ENCODE peak calls at places on chromosomes 2 and 18, in nine cellular contexts. E is neural progenitor cell; J is endothelial cell of umbilical vein; D is GM23338; N is CD8-positive, alpha-beta T cell; H is progenitor cell of endocrine pancreas; C is tibial artery; F is upper lobe of right lung; G is GM12864. M is an unnamed sample.

GRCh38 chr18:7921938-7922587 is 354.9 kb downstream of the PTPRM start:
- DNase-seq in J (peak), D (no peak), G (no peak), H (no peak), E (no peak), N (no peak), C (no peak), F (no peak), M (no peak)

GRCh38 chr18:10936211-10937053 is 212.9 kb downstream of the PIEZO2 start:
- DNase-seq in D (no peak), C (no peak), E (peak), F (no peak), N (no peak), G (no peak), H (no peak), J (peak), M (no peak)

GRCh38 chr2:225739328-225739727 is 339.8 kb downstream of the NYAP2 start:
- DNase-seq in C (no peak), F (no peak), H (no peak), N (no peak), E (no peak), G (no peak), J (no peak), D (no peak), M (no peak)

GRCh38 chr18:21853020-21853419 is 112.4 kb downstream of the MIB1 start:
- DNase-seq in C (no peak), E (peak), D (peak), G (peak), J (no peak), H (no peak), N (no peak), F (no peak), M (no peak)

GRCh38 chr2:217433522-217433921 is 569.3 kb downstream of the TNS1 start:
- DNase-seq in C (no peak), H (no peak), F (no peak), J (no peak), N (no peak), G (no peak), E (peak), D (peak), M (no peak)

GRCh38 chr2:171513719-171514160 is 8.5 kb upstream of the CYBRD1 start:
- DNase-seq in G (no peak), H (no peak), C (no peak), E (no peak), N (no peak), D (peak), J (no peak), F (no peak), M (no peak)

GRCh38 chr2:230711224-230711623 is 1.4 kb upstream of the CAB39 start:
- DNase-seq in F (no peak), D (no peak), E (no peak), G (no peak), N (no peak), J (no peak), H (no peak), C (no peak), M (no peak)

GRCh38 chr2:137952586-137953129 is 11.6 kb upstream of the HNMT start:
- DNase-seq in E (no peak), D (no peak), J (no peak), F (no peak), H (no peak), N (no peak), C (no peak), G (peak), M (no peak)

GRCh38 chr18:38709122-38709521 is 1143.5 kb upstream of the CELF4 start:
- DNase-seq in H (no peak), J (no peak), G (no peak), N (no peak), E (no peak), F (no peak), C (no peak), D (no peak), M (no peak)

GRCh38 chr2:20561703-20562454 is 89.0 kb downstream of the HS1BP3 start:
- DNase-seq in E (no peak), F (peak), C (no peak), G (no peak), D (peak), N (no peak), J (peak), H (no peak), M (no peak)

GRCh38 chr2:85779641-85780315 is 26.0 kb downstream of the ATOH8 start:
- DNase-seq in D (no peak), N (no peak), F (peak), C (no peak), J (no peak), G (no peak), H (no peak), E (no peak), M (no peak)

GRCh38 chr2:176177580-176178270 is 10.7 kb upstream of the HOXD1 start:
- DNase-seq in E (peak), H (no peak), J (peak), N (no peak), C (no peak), G (no peak), F (no peak), D (peak), M (no peak)

GRCh38 chr18:33440011-33440383 is 524 bp downstream of the CCDC178 start:
- DNase-seq in E (peak), G (no peak), N (no peak), C (peak), D (peak), J (peak), F (no peak), H (peak), M (peak)

GRCh38 chr18:2883137-2883671 is 36.4 kb downstream of the EMILIN2 start:
- DNase-seq in D (no peak), N (peak), G (no peak), E (no peak), J (no peak), H (no peak), F (no peak), C (no peak), M (no peak)

GRCh38 chr2:219403861-219404260 is 14.3 kb upstream of the DES start:
- DNase-seq in H (no peak), F (no peak), J (no peak), G (no peak), E (no peak), N (no peak), C (no peak), D (no peak), M (no peak)

GRCh38 chr2:192500550-192501200 is 305.9 kb upstream of the TMEFF2 start:
- DNase-seq in E (no peak), N (no peak), D (no peak), J (no peak), G (no peak), H (no peak), F (no peak), C (no peak), M (no peak)

GRCh38 chr18:80246656-80247402 is 485 bp downstream of the PARD6G start:
- DNase-seq in C (no peak), H (peak), F (peak), D (peak), E (peak), J (peak), G (no peak), N (peak), M (peak)

GRCh38 chr18:39205565-39205964 is 1640.0 kb upstream of the CELF4 start:
- DNase-seq in G (no peak), N (no peak), E (no peak), D (no peak), F (no peak), C (no peak), J (no peak), H (no peak), M (no peak)

GRCh38 chr2:152740743-152741328 is 22.4 kb downstream of the ARL6IP6 start:
- DNase-seq in D (peak), J (peak), G (no peak), H (no peak), C (no peak), N (no peak), F (no peak), E (peak), M (no peak)

DNA sequence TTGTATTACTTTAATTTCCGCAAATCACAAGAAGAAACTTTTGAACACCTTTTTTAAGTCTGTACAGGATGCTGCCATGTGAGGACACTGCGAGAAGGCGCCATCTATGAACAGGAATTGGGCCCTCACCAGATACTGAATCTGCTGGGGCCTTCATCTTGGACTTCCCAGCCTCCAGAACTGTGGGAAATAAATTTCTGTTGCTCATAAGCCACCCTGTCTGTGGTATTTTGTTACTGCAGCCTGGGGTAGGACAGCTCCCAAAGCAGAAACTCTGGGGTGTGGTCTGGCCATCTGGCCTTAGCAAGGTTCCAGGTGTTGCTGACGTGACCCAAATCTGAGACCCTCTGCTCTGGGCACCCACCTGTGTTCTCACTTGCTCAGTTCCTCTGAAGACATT is 16.5 kb downstream of the UXS1 start:
- DNase-seq in F (no peak), G (no peak), N (no peak), H (no peak), E (no peak), C (no peak), J (no peak), D (no peak), M (no peak)
- TF ChIP-seq CTCF in F (no peak), G (no peak), N (no peak), H (no peak), E (no peak), C (no peak), J (no peak), D (peak), M (no peak)

GRCh38 chr2:238600506-238601432 is 174.0 kb downstream of the ASB1 start:
- DNase-seq in N (no peak), J (no peak), F (no peak), C (no peak), D (no peak), G (no peak), E (no peak), H (no peak), M (no peak)
- TF ChIP-seq CTCF in N (no peak), J (no peak), F (no peak), C (no peak), D (no peak), G (no peak), E (no peak), H (no peak), M (no peak)

DNA sequence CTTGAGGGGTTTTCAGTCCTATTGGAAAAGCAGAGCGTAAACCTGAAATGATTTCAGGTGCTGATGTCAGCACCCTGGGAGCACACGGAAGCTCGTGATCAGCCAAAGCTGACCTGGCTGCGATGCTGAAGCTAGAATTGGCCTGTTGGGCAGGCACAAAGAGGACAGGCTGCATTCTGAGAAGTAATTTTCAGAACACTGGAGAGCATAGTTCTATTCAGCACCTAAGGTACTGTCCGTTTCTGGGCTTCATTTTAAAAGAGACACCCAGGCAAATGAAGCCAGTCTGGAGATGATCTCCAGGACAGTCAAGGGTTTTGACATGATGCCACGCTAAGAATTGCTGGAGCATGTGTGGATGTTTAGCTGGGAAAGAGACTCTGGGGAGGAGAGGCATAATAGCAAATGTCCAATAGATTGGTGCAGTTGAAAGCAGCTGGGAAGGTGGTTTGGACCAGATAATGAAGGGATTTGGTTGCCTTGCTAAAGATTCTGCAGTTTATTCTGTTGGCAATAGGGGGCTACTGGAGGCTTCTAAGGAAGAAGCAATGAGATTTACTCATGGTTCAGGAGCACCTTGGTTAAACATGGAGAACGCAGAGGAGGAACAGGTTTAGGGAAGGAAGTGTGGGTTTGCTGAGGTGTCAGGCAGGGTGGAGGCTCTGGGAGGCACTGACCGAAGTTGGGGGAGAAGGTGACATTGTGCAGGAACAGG is 86.6 kb downstream of the ACOXL start:
- DNase-seq in H (no peak), D (peak), G (no peak), C (no peak), F (no peak), J (no peak), E (no peak), N (no peak), M (no peak)
- TF ChIP-seq CTCF in H (peak), D (peak), G (peak), C (no peak), F (no peak), J (no peak), E (peak), N (no peak), M (no peak)

GRCh38 chr2:10385933-10386773 is 62.0 kb downstream of the ODC1 start:
- DNase-seq in G (no peak), D (no peak), N (no peak), H (no peak), F (no peak), E (no peak), J (no peak), C (no peak), M (no peak)
- TF ChIP-seq CTCF in G (no peak), D (no peak), N (no peak), H (no peak), F (no peak), E (no peak), J (no peak), C (no peak), M (no peak)